ENCODE peak calls at places on chromosomes 4 and X, in ten cellular contexts. C, R, O, L, J, A, Y, T, E and Q are unnamed samples.

GRCh38 chr4:16442296-16442695 is 216.0 kb upstream of the TAPT1 start:
- DNase-seq in T (no peak), J (no peak), L (no peak), C (no peak), A (no peak), R (no peak), E (no peak), Y (no peak), O (no peak), Q (no peak)

GRCh38 chr4:71713611-71714203 is 70.2 kb downstream of the GC start:
- DNase-seq in R (no peak), E (peak), O (no peak), T (peak), A (no peak), L (no peak), Y (peak), J (peak), C (peak), Q (peak)

GRCh38 chr4:74716436-74716765 is 77.9 kb downstream of the BTC start:
- DNase-seq in Y (no peak), R (no peak), T (no peak), C (no peak), O (no peak), L (no peak), A (no peak), E (no peak), J (no peak), Q (no peak)

GRCh38 chrX:40504801-40505605 is 75.8 kb upstream of the ATP6AP2 start:
- DNase-seq in T (peak), C (peak), E (peak), J (no peak), R (no peak), Y (no peak), L (no peak), A (no peak), O (no peak), Q (peak)

GRCh38 chrX:118726887-118727685 is at the start of gene IL13RA1:
- DNase-seq in C (peak), T (peak), R (peak), Y (peak), A (peak), O (peak), J (peak), L (peak), E (peak), Q (peak)

GRCh38 chr4:52157641-52158316 is 106.7 kb downstream of the SPATA18 start:
- DNase-seq in Y (no peak), O (no peak), T (no peak), C (no peak), A (no peak), J (no peak), R (no peak), L (no peak), E (peak), Q (peak)

GRCh38 chrX:67789536-67789935 is 245.7 kb downstream of the AR start:
- DNase-seq in C (no peak), R (no peak), O (no peak), J (no peak), A (no peak), T (no peak), Y (no peak), L (no peak), E (no peak), Q (no peak)

GRCh38 chrX:50707376-50707775 is 106.6 kb downstream of the SHROOM4 start:
- DNase-seq in L (no peak), O (no peak), Y (no peak), R (no peak), T (no peak), C (no peak), A (no peak), E (no peak), J (no peak), Q (no peak)

GRCh38 chr4:185122681-185123345 is 20.3 kb upstream of the SLC25A4 start:
- DNase-seq in Y (no peak), J (no peak), A (no peak), R (no peak), C (peak), O (no peak), L (no peak), T (no peak), E (no peak), Q (no peak)

GRCh38 chr4:112840061-112840460 is 203.1 kb downstream of the LARP7 start:
- DNase-seq in C (no peak), J (no peak), Y (peak), L (no peak), T (peak), O (no peak), R (no peak), E (peak), A (no peak), Q (peak)

GRCh38 chrX:155874571-155875244 is 6.4 kb upstream of the VAMP7 start:
- DNase-seq in Y (no peak), C (no peak), A (no peak), R (no peak), L (no peak), E (no peak), O (no peak), J (no peak), T (no peak), Q (no peak)

GRCh38 chr4:10002278-10002677 is 19.0 kb downstream of the SLC2A9 start:
- DNase-seq in J (no peak), L (no peak), E (no peak), Y (no peak), R (no peak), T (no peak), C (peak), O (no peak), A (no peak), Q (no peak)

GRCh38 chrX:40176979-40177430 is 79.2 kb upstream of the BCOR start:
- DNase-seq in E (no peak), T (no peak), Y (no peak), L (peak), R (no peak), O (no peak), J (peak), A (no peak), C (no peak), Q (no peak)

GRCh38 chr4:36133658-36134057 is 110.7 kb downstream of the ARAP2 start:
- DNase-seq in L (no peak), T (no peak), Y (no peak), R (no peak), J (no peak), O (no peak), E (no peak), A (no peak), C (no peak), Q (no peak)

GRCh38 chr4:69896530-69897116 is 34.2 kb upstream of the CSN1S1 start:
- DNase-seq in R (no peak), L (no peak), A (no peak), Y (peak), J (peak), O (no peak), C (no peak), T (peak), E (peak), Q (peak)

GRCh38 chrX:68043713-68044438 is 389.4 kb downstream of the OPHN1 start:
- DNase-seq in Y (no peak), A (no peak), C (no peak), R (no peak), J (no peak), T (no peak), L (no peak), O (no peak), E (no peak), Q (no peak)

GRCh38 chr4:78100060-78100459 is 42.9 kb downstream of the FRAS1 start:
- DNase-seq in J (no peak), R (no peak), Y (no peak), O (no peak), E (peak), L (no peak), T (no peak), C (no peak), A (no peak), Q (peak)

GRCh38 chr4:185341841-185342240 is 53.9 kb downstream of the LRP2BP start:
- DNase-seq in J (no peak), O (no peak), E (no peak), L (no peak), C (peak), T (no peak), A (no peak), Y (no peak), R (no peak), Q (no peak)

GRCh38 chrX:129496625-129497024 is 26.7 kb downstream of the SMARCA1 start:
- DNase-seq in Y (no peak), R (no peak), A (no peak), O (no peak), E (peak), C (no peak), L (no peak), T (peak), J (no peak), Q (peak)

GRCh38 chrX:108712886-108713285 is 23.5 kb downstream of the IRS4 start:
- DNase-seq in O (no peak), T (no peak), Y (no peak), R (no peak), E (no peak), L (no peak), A (no peak), J (no peak), C (no peak), Q (no peak)

GRCh38 chr4:146107587-146107986 is 67.9 kb upstream of the LSM6 start:
- DNase-seq in O (no peak), Y (no peak), R (no peak), A (no peak), E (no peak), C (no peak), J (no peak), L (no peak), T (no peak), Q (no peak)

GRCh38 chrX:77603635-77604336 is 156.6 kb downstream of the FGF16 start:
- DNase-seq in E (no peak), O (no peak), J (no peak), T (no peak), R (no peak), C (no peak), Y (no peak), A (no peak), L (no peak), Q (no peak)

GRCh38 chr4:138409670-138410069 is 167.5 kb upstream of the SLC7A11 start:
- DNase-seq in L (no peak), R (no peak), T (no peak), E (no peak), J (no peak), Y (no peak), A (no peak), O (no peak), C (peak), Q (no peak)

GRCh38 chrX:114334473-114334982 is 249.4 kb upstream of the HTR2C start:
- DNase-seq in C (no peak), T (no peak), L (no peak), E (no peak), J (no peak), A (no peak), R (no peak), O (no peak), Y (no peak), Q (no peak)

GRCh38 chr4:15938182-15938581 is 358 bp downstream of the FGFBP1 start:
- DNase-seq in J (no peak), E (no peak), L (peak), T (no peak), A (no peak), O (peak), C (no peak), Y (peak), R (no peak), Q (no peak)

GRCh38 chr4:162274354-162274753 is 110.6 kb upstream of the FSTL5 start:
- DNase-seq in E (no peak), L (no peak), T (no peak), O (no peak), R (no peak), C (peak), J (no peak), Y (no peak), A (peak), Q (peak)

GRCh38 chr4:101089168-101089567 is 258.2 kb downstream of the PPP3CA start:
- DNase-seq in E (no peak), A (no peak), T (no peak), O (no peak), R (no peak), C (no peak), J (no peak), Y (no peak), L (no peak), Q (no peak)

GRCh38 chr4:101081695-101082369 is 265.5 kb downstream of the PPP3CA start:
- DNase-seq in J (no peak), Y (no peak), T (no peak), E (no peak), A (no peak), R (no peak), C (no peak), O (no peak), L (no peak), Q (no peak)

GRCh38 chr4:101081166-101081565 is 266.2 kb downstream of the PPP3CA start:
- DNase-seq in C (no peak), E (no peak), L (no peak), J (no peak), A (no peak), T (no peak), O (no peak), R (no peak), Y (no peak), Q (no peak)

GRCh38 chr4:101086801-101087586 is 260.3 kb downstream of the PPP3CA start:
- DNase-seq in E (no peak), C (no peak), A (no peak), R (no peak), Y (peak), J (peak), L (no peak), O (no peak), T (no peak), Q (no peak)
- TF ChIP-seq CTCF in E (peak), C (no peak), A (no peak), R (no peak), Y (no peak), J (peak), L (no peak), O (no peak), T (peak), Q (peak)

GRCh38 chrX:110401142-110401541 is 42.5 kb downstream of the RTL9 start:
- DNase-seq in J (no peak), L (no peak), R (no peak), O (no peak), T (no peak), E (no peak), Y (peak), A (no peak), C (peak), Q (no peak)
- TF ChIP-seq CTCF in J (no peak), L (no peak), R (no peak), O (no peak), T (no peak), E (no peak), Y (no peak), A (no peak), C (peak), Q (no peak)

DNA sequence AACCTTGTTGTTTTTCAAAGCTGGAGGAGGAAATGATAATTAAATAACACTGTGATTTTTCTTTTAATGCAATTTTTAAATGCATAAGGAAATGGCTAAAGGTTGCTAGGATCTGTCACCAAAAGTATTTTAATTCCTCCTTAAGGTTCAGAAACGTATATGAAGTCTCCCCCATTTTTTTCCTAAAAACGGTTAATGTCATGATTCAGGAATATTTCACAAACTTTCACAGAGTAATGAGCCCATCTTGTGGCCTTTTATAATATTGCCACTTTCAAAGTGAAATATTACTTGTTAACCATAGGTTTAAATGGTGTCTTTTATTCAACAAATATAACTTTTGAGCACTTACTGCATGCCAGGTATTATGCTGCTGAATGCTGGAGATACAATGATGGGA is 99.5 kb upstream of the USP38 start:
- DNase-seq in L (no peak), E (no peak), C (no peak), Y (peak), J (no peak), O (no peak), T (peak), A (no peak), R (no peak), Q (peak)
- TF ChIP-seq CTCF in L (peak), E (peak), C (no peak), Y (peak), J (peak), O (peak), T (peak), A (peak), R (peak), Q (no peak)

GRCh38 chr4:8286719-8287355 is 17.3 kb downstream of the HTRA3 start:
- DNase-seq in E (no peak), T (no peak), L (no peak), A (no peak), O (no peak), R (no peak), C (no peak), Y (no peak), J (no peak), Q (no peak)
- TF ChIP-seq CTCF in E (no peak), T (no peak), L (no peak), A (no peak), O (no peak), R (no peak), C (no peak), Y (no peak), J (no peak), Q (no peak)

GRCh38 chrX:7147978-7148824 is at the start of gene PUDP:
- DNase-seq in T (peak), C (peak), A (peak), Y (peak), L (peak), J (peak), E (peak), O (peak), R (peak), Q (peak)
- TF ChIP-seq CTCF in T (peak), C (no peak), A (peak), Y (no peak), L (peak), J (no peak), E (peak), O (peak), R (peak), Q (peak)